ENCODE peak calls at places on chromosomes 2 and 18, in nine cellular contexts. J is AG10803; F is occipital lobe; H is nucleus accumbens; W is natural killer cell treated with Interleukin-12 subunit alpha and Interleukin-12 subunit beta and Interleukin-15 and Interleukin-18, amount 100 ng/mL, for 72 hours; A is left ventricle myocardium inferior; E is activated CD4-positive, alpha-beta T cell treated with anti-CD3 and anti-CD28 coated beads, Interleukin-2, amount 50 U/mL, for 48 hours; S is 8988T; V is stimulated activated CD4-positive, alpha-beta T cell treated with anti-CD3 and anti-CD28 coated beads, Interleukin-15, amount 100 ng/mL, for 1 hour. R is an unnamed sample.

GRCh38 chr2:175180701-175181103 is 808 bp downstream of the ATP5MC3 start:
- DNase-seq in J (peak; percentile 48), F (peak; percentile 18), H (no peak), W (peak; percentile 69), A (peak; percentile 35), E (peak; percentile 63), S (no peak), V (peak; percentile 11), R (peak; percentile 48)

GRCh38 chr2:239804161-239805042 is 220.7 kb downstream of the NDUFA10 start:
- DNase-seq in J (no peak), F (no peak), H (no peak), W (no peak), A (no peak), E (no peak), S (no peak), V (no peak), R (no peak)

GRCh38 chr2:43224571-43225092 is 1.8 kb downstream of the ZFP36L2 start:
- DNase-seq in J (peak; percentile 47), F (no peak), H (no peak), W (peak; percentile 65), A (peak; percentile 35), E (peak; percentile 40), S (peak; percentile 54), V (no peak), R (no peak)

GRCh38 chr2:66995636-66996035 is 401.5 kb upstream of the ETAA1 start:
- DNase-seq in J (no peak), F (no peak), H (no peak), W (no peak), A (no peak), E (no peak), S (no peak), V (no peak), R (no peak)

GRCh38 chr18:59079264-59079972 is 60.3 kb upstream of the SEC11C start:
- DNase-seq in J (no peak), F (no peak), H (no peak), W (no peak), A (no peak), E (no peak), S (no peak), V (no peak), R (no peak)

GRCh38 chr2:13332060-13332459 is 615.3 kb downstream of the TRIB2 start:
- DNase-seq in J (no peak), F (no peak), H (no peak), W (no peak), A (no peak), E (no peak), S (no peak), V (no peak), R (no peak)

GRCh38 chr2:125516496-125517109 is 1139.4 kb upstream of the GYPC start:
- DNase-seq in J (no peak), F (no peak), H (no peak), W (no peak), A (no peak), E (no peak), S (peak; percentile 6), V (no peak), R (no peak)

GRCh38 chr2:145323512-145323911 is 803.6 kb upstream of the ZEB2 start:
- DNase-seq in J (peak; percentile 20), F (no peak), H (no peak), W (no peak), A (no peak), E (no peak), S (no peak), V (no peak), R (no peak)

GRCh38 chr18:427005-427404 is 73.5 kb downstream of the COLEC12 start:
- DNase-seq in J (peak; percentile 80), F (no peak), H (no peak), W (no peak), A (no peak), E (no peak), S (no peak), V (no peak), R (no peak)

GRCh38 chr2:159032580-159032979 is 64.1 kb downstream of the TANC1 start:
- DNase-seq in J (no peak), F (no peak), H (no peak), W (no peak), A (no peak), E (no peak), S (no peak), V (no peak), R (no peak)

GRCh38 chr2:134011936-134012586 is 241.8 kb upstream of the MGAT5 start:
- DNase-seq in J (no peak), F (no peak), H (no peak), W (no peak), A (no peak), E (no peak), S (no peak), V (no peak), R (no peak)

GRCh38 chr18:27887711-27888495 is 289.0 kb downstream of the CDH2 start:
- DNase-seq in J (peak; percentile 19), F (no peak), H (no peak), W (no peak), A (no peak), E (no peak), S (no peak), V (no peak), R (no peak)

GRCh38 chr2:209208211-209208610 is 215.6 kb upstream of the MAP2 start:
- DNase-seq in J (no peak), F (no peak), H (no peak), W (no peak), A (no peak), E (peak; percentile 6), S (no peak), V (no peak), R (no peak)

GRCh38 chr2:152468832-152469692 is 134.1 kb downstream of the FMNL2 start:
- DNase-seq in J (no peak), F (no peak), H (peak; percentile 60), W (no peak), A (no peak), E (no peak), S (no peak), V (no peak), R (no peak)

GRCh38 chr2:232533944-232534710 is 5.4 kb upstream of the CHRNG start:
- DNase-seq in J (no peak), F (no peak), H (no peak), W (peak; percentile 15), A (peak; percentile 12), E (no peak), S (no peak), V (no peak), R (no peak)

GRCh38 chr18:36464126-36464651 is 166.7 kb downstream of the FHOD3 start:
- DNase-seq in J (no peak), F (no peak), H (no peak), W (no peak), A (no peak), E (no peak), S (no peak), V (no peak), R (no peak)

GRCh38 chr18:323253-323622 is 55.4 kb upstream of the THOC1 start:
- DNase-seq in J (peak; percentile 61), F (no peak), H (no peak), W (no peak), A (no peak), E (no peak), S (no peak), V (no peak), R (no peak)

GRCh38 chr2:81060971-81061370 is 756.4 kb upstream of the LRRTM1 start:
- DNase-seq in J (no peak), F (no peak), H (no peak), W (no peak), A (no peak), E (no peak), S (no peak), V (no peak), R (no peak)

GRCh38 chr2:236642584-236643291 is 73.1 kb downstream of the ACKR3 start:
- DNase-seq in J (peak; percentile 100), F (no peak), H (no peak), W (no peak), A (peak; percentile 86), E (no peak), S (peak; percentile 68), V (no peak), R (peak; percentile 93)

GRCh38 chr2:43521568-43521967 is 74.3 kb downstream of the THADA start:
- DNase-seq in J (no peak), F (no peak), H (no peak), W (no peak), A (no peak), E (no peak), S (no peak), V (no peak), R (no peak)

GRCh38 chr2:45575881-45576280 is 35.2 kb downstream of the SRBD1 start:
- DNase-seq in J (no peak), F (no peak), H (no peak), W (no peak), A (no peak), E (no peak), S (no peak), V (no peak), R (no peak)

GRCh38 chr2:234797566-234798250 is 154.1 kb upstream of the SH3BP4 start:
- DNase-seq in J (peak; percentile 62), F (no peak), H (no peak), W (no peak), A (no peak), E (no peak), S (no peak), V (no peak), R (no peak)

GRCh38 chr2:43731211-43731610 is 42.6 kb upstream of the DYNC2LI1 start:
- DNase-seq in J (no peak), F (no peak), H (no peak), W (no peak), A (no peak), E (no peak), S (no peak), V (no peak), R (no peak)